ENCODE peak calls at places on chromosomes 3 and 15, in four cellular contexts. L is PC-9, K is transverse colon, E is GM06990. Z is an unnamed sample.

GRCh38 chr3:196111939-196112386 is 30.1 kb upstream of the TFRC start:
- DNase-seq in K (no peak), E (peak; percentile 73), L (no peak), Z (peak; percentile 71)

GRCh38 chr3:19183572-19183971 is 35.3 kb downstream of the KCNH8 start:
- DNase-seq in K (no peak), L (no peak), E (no peak), Z (no peak)

GRCh38 chr3:195815169-195815771 is 3.5 kb upstream of the MUC4 start:
- DNase-seq in L (peak; percentile 97), K (no peak), E (no peak), Z (no peak)

GRCh38 chr3:38327335-38328009 is 19.1 kb upstream of the XYLB start:
- DNase-seq in K (no peak), L (peak; percentile 14), E (no peak), Z (no peak)

GRCh38 chr3:7307410-7307809 is 446.5 kb downstream of the GRM7 start:
- DNase-seq in K (no peak), L (no peak), E (no peak), Z (no peak)

GRCh38 chr3:71582612-71583568 is 638 bp downstream of the FOXP1 start:
- DNase-seq in E (no peak), L (peak; percentile 46), K (peak; percentile 85), Z (peak; percentile 38)

GRCh38 chr15:42155546-42156265 is 730 bp downstream of the PLA2G4F start:
- DNase-seq in E (no peak), K (peak; percentile 76), L (peak; percentile 74), Z (no peak)

GRCh38 chr15:100901702-100902435 is 17.3 kb upstream of the LRRK1 start:
- DNase-seq in K (no peak), L (no peak), E (no peak), Z (no peak)

GRCh38 chr15:68152342-68152741 is 52.8 kb downstream of the CALML4 start:
- DNase-seq in K (no peak), E (no peak), L (no peak), Z (no peak)

GRCh38 chr3:113634782-113635474 is 61.5 kb downstream of the USF3 start:
- DNase-seq in E (no peak), K (no peak), L (no peak), Z (no peak)

GRCh38 chr3:141368925-141369794 is 856 bp downstream of the ZBTB38 start:
- DNase-seq in K (no peak), L (no peak), E (no peak), Z (no peak)

GRCh38 chr3:58049143-58049785 is 41.0 kb downstream of the FLNB start:
- DNase-seq in K (no peak), E (no peak), L (peak; percentile 87), Z (no peak)

GRCh38 chr3:5016218-5017161 is 37.3 kb downstream of the BHLHE40 start:
- DNase-seq in K (peak; percentile 78), E (no peak), L (peak; percentile 67), Z (no peak)

GRCh38 chr15:62439543-62440016 is 274.5 kb upstream of the C2CD4B start:
- DNase-seq in K (no peak), L (no peak), E (no peak), Z (no peak)

GRCh38 chr3:62558549-62559112 is 185.3 kb upstream of the FEZF2 start:
- DNase-seq in E (no peak), K (no peak), L (no peak), Z (peak; percentile 23)

GRCh38 chr15:67915374-67916050 is 75.7 kb upstream of the RNU6-1 start:
- DNase-seq in L (no peak), E (no peak), K (peak; percentile 77), Z (no peak)

GRCh38 chr3:155323063-155323666 is 29.7 kb upstream of the STRIT1 start:
- DNase-seq in L (peak; percentile 39), K (peak; percentile 10), E (no peak), Z (peak; percentile 45)

GRCh38 chr15:65824941-65825544 is 33.0 kb upstream of the DENND4A start:
- DNase-seq in E (no peak), L (no peak), K (no peak), Z (no peak)

GRCh38 chr15:51737538-51738305 is at the start of gene LYSMD2:
- DNase-seq in K (peak; percentile 79), L (peak; percentile 67), E (peak; percentile 79), Z (peak; percentile 71)

GRCh38 chr3:194672876-194673275 is 885 bp upstream of the LSG1 start:
- DNase-seq in E (no peak), L (no peak), K (no peak), Z (no peak)

GRCh38 chr15:51706347-51706746 is 25.0 kb downstream of the SCG3 start:
- DNase-seq in L (no peak), K (no peak), E (no peak), Z (no peak)

GRCh38 chr15:70062321-70062956 is 35.3 kb downstream of the TLE3 start:
- DNase-seq in K (peak; percentile 84), L (no peak), E (no peak), Z (no peak)

GRCh38 chr15:86021281-86022264 is 58.1 kb upstream of the AGBL1 start:
- DNase-seq in L (peak; percentile 7), K (peak; percentile 37), E (no peak), Z (no peak)

GRCh38 chr3:49771340-49771938 is 14.9 kb downstream of the IP6K1 start:
- DNase-seq in K (no peak), L (no peak), E (no peak), Z (no peak)

GRCh38 chr15:40929730-40930429 is 740 bp downstream of the DLL4 start:
- DNase-seq in L (no peak), K (peak; percentile 61), E (no peak), Z (no peak)

GRCh38 chr15:89972085-89972484 is 29.0 kb upstream of the ZNF710 start:
- DNase-seq in E (no peak), L (no peak), K (no peak), Z (no peak)
- TF ChIP-seq CTCF in E (no peak), L (no peak), K (no peak), Z (no peak)

DNA sequence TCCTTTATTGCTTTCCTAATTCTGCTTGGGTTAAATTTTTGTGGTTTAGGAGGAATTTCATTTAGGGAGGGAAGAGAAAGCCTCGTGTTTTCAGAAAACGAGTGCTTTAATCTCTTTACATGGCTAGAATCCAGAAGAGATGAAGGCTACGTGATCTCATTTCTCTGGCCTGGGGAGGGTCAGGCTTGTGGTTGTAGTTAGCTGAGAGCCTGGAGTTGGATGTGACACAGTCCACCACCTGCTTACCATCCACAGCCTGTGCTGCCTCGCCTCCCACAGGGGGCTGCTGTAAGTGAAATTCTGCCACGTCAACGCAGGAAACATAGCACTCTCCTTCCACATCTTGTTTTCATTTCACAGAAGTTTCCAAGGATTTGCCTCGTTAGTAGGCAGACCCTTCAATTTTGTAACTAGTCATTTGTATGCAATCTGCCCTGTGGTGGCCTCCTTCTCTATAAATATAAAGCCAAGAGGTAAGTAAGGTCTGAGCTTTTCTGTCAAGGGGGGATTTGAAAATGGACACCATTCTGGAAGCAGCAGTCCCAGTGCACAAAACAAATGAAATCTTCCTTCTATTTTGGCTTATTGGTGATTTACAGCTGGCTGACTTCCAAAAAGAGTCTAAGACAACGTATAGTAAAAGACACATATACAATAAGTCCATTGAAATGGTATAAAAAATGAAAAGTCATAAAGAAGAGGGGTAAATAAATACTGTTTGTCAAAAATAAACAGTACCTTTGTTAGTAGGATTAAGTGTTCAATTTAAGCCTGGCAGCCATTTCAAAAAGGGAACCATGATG is 3.4 kb downstream of the GXYLT2 start:
- DNase-seq in L (peak; percentile 41), E (no peak), K (peak; percentile 18), Z (no peak)
- TF ChIP-seq CTCF in L (no peak), E (no peak), K (no peak), Z (no peak)

DNA sequence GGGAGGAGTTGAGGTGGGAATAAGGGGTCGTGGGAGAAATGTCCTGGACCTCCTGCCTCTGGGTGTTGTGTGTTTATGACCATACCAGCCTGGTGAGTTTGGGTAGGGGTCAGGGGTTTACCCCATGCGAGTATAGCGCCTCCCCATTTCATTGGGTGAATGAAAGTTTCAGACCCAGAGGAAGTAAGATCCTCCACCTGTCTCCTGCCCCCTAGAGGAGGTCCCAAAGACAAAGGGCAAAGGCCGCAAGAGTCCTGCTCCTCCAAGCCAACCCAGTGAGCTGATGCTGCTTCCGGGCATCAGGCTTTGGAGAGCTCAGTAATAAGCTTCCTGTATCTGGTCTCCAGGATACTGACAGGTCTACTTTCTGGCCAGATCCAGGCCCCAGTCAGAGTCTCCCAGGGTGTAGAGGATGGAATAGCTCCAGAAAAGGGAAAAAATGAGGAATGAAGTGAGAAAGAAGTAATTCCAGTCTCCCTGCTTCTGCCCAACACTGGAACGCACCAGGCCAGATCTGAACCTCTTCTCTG is 6.4 kb upstream of the TBC1D21 start:
- DNase-seq in L (no peak), E (no peak), K (no peak), Z (no peak)
- TF ChIP-seq CTCF in L (no peak), E (peak; percentile 21), K (no peak), Z (peak; percentile 1)

GRCh38 chr3:150469031-150469930 is 61.2 kb downstream of the TSC22D2 start:
- DNase-seq in L (peak; percentile 76), E (no peak), K (peak; percentile 73), Z (no peak)
- TF ChIP-seq CTCF in L (no peak), E (no peak), K (no peak), Z (no peak)

GRCh38 chr3:43207628-43208085 is 78.7 kb upstream of the SNRK start:
- DNase-seq in K (no peak), L (no peak), E (no peak), Z (no peak)
- TF ChIP-seq CTCF in K (no peak), L (no peak), E (no peak), Z (no peak)

DNA sequence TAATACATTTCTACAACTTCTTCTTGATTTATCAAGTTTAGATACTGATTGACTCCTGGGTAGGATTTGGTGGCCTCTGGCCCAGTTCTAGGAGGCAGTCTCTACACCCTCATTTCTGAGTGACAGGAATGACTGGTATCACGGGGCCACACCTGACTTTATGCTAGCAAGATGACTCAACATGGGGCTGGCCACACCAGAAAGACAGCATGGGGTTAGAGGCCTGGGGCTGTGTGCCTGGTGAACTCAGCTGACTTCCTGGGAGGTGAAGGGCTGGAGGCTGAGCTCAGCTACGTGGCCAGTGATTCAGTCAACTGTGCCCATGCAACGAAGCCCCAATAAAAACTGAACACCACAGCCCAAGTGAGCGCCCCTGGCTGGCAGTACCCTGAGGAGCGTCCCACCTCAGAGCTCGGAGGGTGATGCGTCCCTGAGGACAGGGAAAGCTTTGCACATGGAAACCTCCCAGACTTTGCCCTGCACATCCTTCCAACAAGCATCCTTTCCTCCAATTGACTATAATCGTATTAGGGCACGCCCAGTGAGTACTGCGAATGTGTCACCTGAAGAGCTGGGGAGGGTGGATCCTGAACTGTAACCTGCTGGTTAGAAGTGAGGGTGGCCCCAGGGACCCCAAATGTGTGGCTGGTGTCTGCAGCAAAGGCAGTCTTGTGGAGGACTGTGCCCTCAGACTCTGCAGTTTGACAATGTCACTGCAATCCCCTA is 57.2 kb downstream of the NIPA2 start:
- DNase-seq in E (no peak), L (peak; percentile 90), K (peak; percentile 71), Z (peak; percentile 66)
- TF ChIP-seq CTCF in E (no peak), L (no peak), K (no peak), Z (no peak)